ENCODE peak calls at places on chromosomes 4 and X, in ten cellular contexts. One of them, this sample, is unnamed.

GRCh38 chr4:1401409-1402020 is 4.7 kb downstream of the NKX1-1 start:
- DNase-seq in pancreas: no peak
- DNase-seq in MM.1S: no peak
- DNase-seq in AG10803: no peak
- DNase-seq in mucosa of descending colon: no peak
- DNase-seq in foreskin fibroblast: no peak
- DNase-seq in thyroid gland: no peak
- DNase-seq in CD4-positive, alpha-beta memory T cell: no peak
- DNase-seq in aorta: peak; percentile 67
- DNase-seq in lower leg skin: peak; percentile 76
- DNase-seq in this sample: no peak

GRCh38 chr4:133592106-133592505 is 443.0 kb downstream of the PCDH10 start:
- DNase-seq in pancreas: no peak
- DNase-seq in MM.1S: no peak
- DNase-seq in AG10803: no peak
- DNase-seq in mucosa of descending colon: no peak
- DNase-seq in foreskin fibroblast: no peak
- DNase-seq in thyroid gland: no peak
- DNase-seq in CD4-positive, alpha-beta memory T cell: no peak
- DNase-seq in aorta: no peak
- DNase-seq in lower leg skin: no peak
- DNase-seq in this sample: no peak

GRCh38 chr4:10926025-10926424 is 241.5 kb upstream of the CLNK start:
- DNase-seq in pancreas: no peak
- DNase-seq in MM.1S: no peak
- DNase-seq in AG10803: peak; percentile 38
- DNase-seq in mucosa of descending colon: no peak
- DNase-seq in foreskin fibroblast: peak; percentile 33
- DNase-seq in thyroid gland: no peak
- DNase-seq in CD4-positive, alpha-beta memory T cell: no peak
- DNase-seq in aorta: no peak
- DNase-seq in lower leg skin: no peak
- DNase-seq in this sample: no peak

GRCh38 chr4:126664839-126665238 is 967.9 kb upstream of the INTU start:
- DNase-seq in pancreas: no peak
- DNase-seq in MM.1S: peak; percentile 11
- DNase-seq in AG10803: no peak
- DNase-seq in mucosa of descending colon: no peak
- DNase-seq in foreskin fibroblast: no peak
- DNase-seq in thyroid gland: no peak
- DNase-seq in CD4-positive, alpha-beta memory T cell: no peak
- DNase-seq in aorta: no peak
- DNase-seq in lower leg skin: no peak
- DNase-seq in this sample: no peak

GRCh38 chr4:186137193-186137792 is 32.8 kb downstream of the FAM149A start:
- DNase-seq in pancreas: no peak
- DNase-seq in MM.1S: peak; percentile 48
- DNase-seq in AG10803: peak; percentile 23
- DNase-seq in mucosa of descending colon: peak; percentile 27
- DNase-seq in foreskin fibroblast: peak; percentile 4
- DNase-seq in thyroid gland: no peak
- DNase-seq in CD4-positive, alpha-beta memory T cell: no peak
- DNase-seq in aorta: no peak
- DNase-seq in lower leg skin: no peak
- DNase-seq in this sample: no peak

GRCh38 chr4:81375745-81376144 is 96.0 kb downstream of the RASGEF1B start:
- DNase-seq in pancreas: no peak
- DNase-seq in MM.1S: no peak
- DNase-seq in AG10803: no peak
- DNase-seq in mucosa of descending colon: no peak
- DNase-seq in foreskin fibroblast: no peak
- DNase-seq in thyroid gland: no peak
- DNase-seq in CD4-positive, alpha-beta memory T cell: no peak
- DNase-seq in aorta: no peak
- DNase-seq in lower leg skin: no peak
- DNase-seq in this sample: no peak

GRCh38 chr4:41185614-41186609 is 28.4 kb downstream of the APBB2 start:
- DNase-seq in pancreas: no peak
- DNase-seq in MM.1S: no peak
- DNase-seq in AG10803: peak; percentile 47
- DNase-seq in mucosa of descending colon: no peak
- DNase-seq in foreskin fibroblast: no peak
- DNase-seq in thyroid gland: no peak
- DNase-seq in CD4-positive, alpha-beta memory T cell: no peak
- DNase-seq in aorta: no peak
- DNase-seq in lower leg skin: no peak
- DNase-seq in this sample: no peak

GRCh38 chr4:6476893-6477292 is 4.5 kb upstream of the PPP2R2C start:
- DNase-seq in pancreas: no peak
- DNase-seq in MM.1S: no peak
- DNase-seq in AG10803: no peak
- DNase-seq in mucosa of descending colon: no peak
- DNase-seq in foreskin fibroblast: no peak
- DNase-seq in thyroid gland: no peak
- DNase-seq in CD4-positive, alpha-beta memory T cell: no peak
- DNase-seq in aorta: no peak
- DNase-seq in lower leg skin: peak; percentile 46
- DNase-seq in this sample: no peak

GRCh38 chrX:10569946-10570345 is 50.4 kb downstream of the MID1 start:
- DNase-seq in pancreas: no peak
- DNase-seq in MM.1S: no peak
- DNase-seq in AG10803: no peak
- DNase-seq in mucosa of descending colon: no peak
- DNase-seq in foreskin fibroblast: no peak
- DNase-seq in thyroid gland: no peak
- DNase-seq in CD4-positive, alpha-beta memory T cell: no peak
- DNase-seq in aorta: no peak
- DNase-seq in lower leg skin: no peak
- DNase-seq in this sample: no peak

GRCh38 chrX:13752646-13753045 is 18.1 kb downstream of the OFD1 start:
- DNase-seq in pancreas: no peak
- DNase-seq in MM.1S: peak; percentile 15
- DNase-seq in AG10803: no peak
- DNase-seq in mucosa of descending colon: no peak
- DNase-seq in foreskin fibroblast: no peak
- DNase-seq in thyroid gland: no peak
- DNase-seq in CD4-positive, alpha-beta memory T cell: no peak
- DNase-seq in aorta: no peak
- DNase-seq in lower leg skin: no peak
- DNase-seq in this sample: no peak

GRCh38 chrX:15751160-15751819 is 13.2 kb downstream of the CA5B start:
- DNase-seq in pancreas: no peak
- DNase-seq in MM.1S: no peak
- DNase-seq in AG10803: peak; percentile 60
- DNase-seq in mucosa of descending colon: no peak
- DNase-seq in foreskin fibroblast: peak; percentile 17
- DNase-seq in thyroid gland: no peak
- DNase-seq in CD4-positive, alpha-beta memory T cell: peak; percentile 86
- DNase-seq in aorta: no peak
- DNase-seq in lower leg skin: no peak
- DNase-seq in this sample: no peak

GRCh38 chr4:16225681-16225995 is 633 bp downstream of the TAPT1 start:
- DNase-seq in pancreas: no peak
- DNase-seq in MM.1S: no peak
- DNase-seq in AG10803: no peak
- DNase-seq in mucosa of descending colon: no peak
- DNase-seq in foreskin fibroblast: no peak
- DNase-seq in thyroid gland: no peak
- DNase-seq in CD4-positive, alpha-beta memory T cell: no peak
- DNase-seq in aorta: no peak
- DNase-seq in lower leg skin: no peak
- DNase-seq in this sample: no peak

GRCh38 chrX:150515801-150516200 is 52.6 kb upstream of the MTM1 start:
- DNase-seq in pancreas: no peak
- DNase-seq in MM.1S: no peak
- DNase-seq in AG10803: no peak
- DNase-seq in mucosa of descending colon: no peak
- DNase-seq in foreskin fibroblast: no peak
- DNase-seq in thyroid gland: peak; percentile 59
- DNase-seq in CD4-positive, alpha-beta memory T cell: no peak
- DNase-seq in aorta: no peak
- DNase-seq in lower leg skin: no peak
- DNase-seq in this sample: no peak

GRCh38 chr4:999863-1000425 is 6.7 kb upstream of the SLC26A1 start:
- DNase-seq in pancreas: no peak
- DNase-seq in MM.1S: no peak
- DNase-seq in AG10803: no peak
- DNase-seq in mucosa of descending colon: no peak
- DNase-seq in foreskin fibroblast: no peak
- DNase-seq in thyroid gland: no peak
- DNase-seq in CD4-positive, alpha-beta memory T cell: no peak
- DNase-seq in aorta: no peak
- DNase-seq in lower leg skin: no peak
- DNase-seq in this sample: no peak

GRCh38 chr4:90580271-90580825 is 453.2 kb downstream of the CCSER1 start:
- DNase-seq in pancreas: no peak
- DNase-seq in MM.1S: no peak
- DNase-seq in AG10803: no peak
- DNase-seq in mucosa of descending colon: no peak
- DNase-seq in foreskin fibroblast: no peak
- DNase-seq in thyroid gland: no peak
- DNase-seq in CD4-positive, alpha-beta memory T cell: no peak
- DNase-seq in aorta: no peak
- DNase-seq in lower leg skin: no peak
- DNase-seq in this sample: no peak

GRCh38 chr4:40594261-40595178 is 35.1 kb downstream of the RBM47 start:
- DNase-seq in pancreas: no peak
- DNase-seq in MM.1S: no peak
- DNase-seq in AG10803: peak; percentile 85
- DNase-seq in mucosa of descending colon: no peak
- DNase-seq in foreskin fibroblast: no peak
- DNase-seq in thyroid gland: no peak
- DNase-seq in CD4-positive, alpha-beta memory T cell: no peak
- DNase-seq in aorta: no peak
- DNase-seq in lower leg skin: no peak
- DNase-seq in this sample: no peak

GRCh38 chr4:96097040-96097607 is 257.2 kb downstream of the PDHA2 start:
- DNase-seq in pancreas: no peak
- DNase-seq in MM.1S: no peak
- DNase-seq in AG10803: no peak
- DNase-seq in mucosa of descending colon: no peak
- DNase-seq in foreskin fibroblast: no peak
- DNase-seq in thyroid gland: no peak
- DNase-seq in CD4-positive, alpha-beta memory T cell: no peak
- DNase-seq in aorta: no peak
- DNase-seq in lower leg skin: no peak
- DNase-seq in this sample: no peak
- H3K4me3 ChIP-seq in pancreas: no peak overlapping the region
- H3K4me3 ChIP-seq in MM.1S: no peak overlapping the region
- H3K4me3 ChIP-seq in AG10803: no peak overlapping the region
- H3K4me3 ChIP-seq in mucosa of descending colon: no peak overlapping the region
- H3K4me3 ChIP-seq in foreskin fibroblast: no peak overlapping the region
- H3K4me3 ChIP-seq in thyroid gland: no peak overlapping the region
- H3K4me3 ChIP-seq in CD4-positive, alpha-beta memory T cell: no peak overlapping the region
- H3K4me3 ChIP-seq in aorta: no peak overlapping the region
- H3K4me3 ChIP-seq in lower leg skin: no peak overlapping the region
- H3K4me3 ChIP-seq in this sample: no peak overlapping the region

DNA sequence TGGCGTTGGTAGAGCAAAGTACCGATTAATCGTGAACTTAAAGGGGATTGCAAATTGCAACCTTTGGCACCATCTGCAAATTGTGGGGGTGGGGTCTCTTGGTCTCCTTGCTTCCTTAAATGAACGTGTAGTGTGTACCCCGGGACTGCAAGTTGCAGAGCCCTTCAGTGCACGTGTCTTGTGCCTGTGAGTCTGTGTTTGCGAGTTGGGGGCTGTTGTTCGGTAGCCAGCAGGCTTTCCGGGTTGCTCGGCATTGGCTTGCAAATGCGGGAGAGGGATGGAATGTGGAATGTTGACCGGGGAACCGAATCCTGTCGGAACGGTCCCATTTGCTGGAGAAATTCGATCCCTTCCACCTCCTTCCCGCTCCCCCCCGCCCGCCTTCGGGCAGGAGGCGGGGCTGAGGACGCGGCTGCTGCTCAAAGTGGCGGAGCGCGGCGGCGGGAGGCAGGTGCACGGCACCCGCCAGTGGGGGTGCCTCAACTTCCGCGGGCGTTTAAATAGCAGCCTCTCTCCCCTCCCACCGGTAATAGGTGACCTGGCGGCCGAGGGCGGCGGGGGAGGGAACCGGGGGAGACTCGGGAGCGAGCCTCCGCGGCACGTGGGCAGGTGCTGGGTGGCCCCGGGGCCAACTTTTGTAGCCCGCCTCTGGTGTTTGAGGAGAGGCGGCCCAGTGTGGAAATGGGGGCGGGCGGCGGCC is 1.5 kb downstream of the JADE1 start:
- DNase-seq in pancreas: peak; percentile 92
- DNase-seq in MM.1S: peak; percentile 94
- DNase-seq in AG10803: peak; percentile 86
- DNase-seq in mucosa of descending colon: peak; percentile 79
- DNase-seq in foreskin fibroblast: peak; percentile 80
- DNase-seq in thyroid gland: peak; percentile 93
- DNase-seq in CD4-positive, alpha-beta memory T cell: peak; percentile 85
- DNase-seq in aorta: peak; percentile 90
- DNase-seq in lower leg skin: peak; percentile 94
- DNase-seq in this sample: peak; percentile 94
- H3K4me3 ChIP-seq in pancreas: peak overlapping the region; percentile 56
- H3K4me3 ChIP-seq in MM.1S: peak overlapping the region; percentile 97
- H3K4me3 ChIP-seq in AG10803: peak overlapping the region; percentile 69
- H3K4me3 ChIP-seq in mucosa of descending colon: peak overlapping the region; percentile 57
- H3K4me3 ChIP-seq in foreskin fibroblast: peak overlapping the region; percentile 98
- H3K4me3 ChIP-seq in thyroid gland: peak overlapping the region; percentile 49
- H3K4me3 ChIP-seq in CD4-positive, alpha-beta memory T cell: peak overlapping the region; percentile 89
- H3K4me3 ChIP-seq in aorta: peak overlapping the region; percentile 72
- H3K4me3 ChIP-seq in lower leg skin: peak overlapping the region; percentile 87
- H3K4me3 ChIP-seq in this sample: peak overlapping the region; percentile 71

GRCh38 chr4:173527103-173527876 is 2.7 kb downstream of the HAND2 start:
- DNase-seq in pancreas: no peak
- DNase-seq in MM.1S: no peak
- DNase-seq in AG10803: peak; percentile 41
- DNase-seq in mucosa of descending colon: no peak
- DNase-seq in foreskin fibroblast: no peak
- DNase-seq in thyroid gland: no peak
- DNase-seq in CD4-positive, alpha-beta memory T cell: no peak
- DNase-seq in aorta: no peak
- DNase-seq in lower leg skin: no peak
- DNase-seq in this sample: no peak
- H3K4me3 ChIP-seq in pancreas: no peak overlapping the region
- H3K4me3 ChIP-seq in MM.1S: no peak overlapping the region
- H3K4me3 ChIP-seq in AG10803: peak overlapping the region; percentile 71
- H3K4me3 ChIP-seq in mucosa of descending colon: no peak overlapping the region
- H3K4me3 ChIP-seq in foreskin fibroblast: peak overlapping the region; percentile 58
- H3K4me3 ChIP-seq in thyroid gland: no peak overlapping the region
- H3K4me3 ChIP-seq in CD4-positive, alpha-beta memory T cell: no peak overlapping the region
- H3K4me3 ChIP-seq in aorta: peak overlapping the region; percentile 97
- H3K4me3 ChIP-seq in lower leg skin: no peak overlapping the region
- H3K4me3 ChIP-seq in this sample: no peak overlapping the region

DNA sequence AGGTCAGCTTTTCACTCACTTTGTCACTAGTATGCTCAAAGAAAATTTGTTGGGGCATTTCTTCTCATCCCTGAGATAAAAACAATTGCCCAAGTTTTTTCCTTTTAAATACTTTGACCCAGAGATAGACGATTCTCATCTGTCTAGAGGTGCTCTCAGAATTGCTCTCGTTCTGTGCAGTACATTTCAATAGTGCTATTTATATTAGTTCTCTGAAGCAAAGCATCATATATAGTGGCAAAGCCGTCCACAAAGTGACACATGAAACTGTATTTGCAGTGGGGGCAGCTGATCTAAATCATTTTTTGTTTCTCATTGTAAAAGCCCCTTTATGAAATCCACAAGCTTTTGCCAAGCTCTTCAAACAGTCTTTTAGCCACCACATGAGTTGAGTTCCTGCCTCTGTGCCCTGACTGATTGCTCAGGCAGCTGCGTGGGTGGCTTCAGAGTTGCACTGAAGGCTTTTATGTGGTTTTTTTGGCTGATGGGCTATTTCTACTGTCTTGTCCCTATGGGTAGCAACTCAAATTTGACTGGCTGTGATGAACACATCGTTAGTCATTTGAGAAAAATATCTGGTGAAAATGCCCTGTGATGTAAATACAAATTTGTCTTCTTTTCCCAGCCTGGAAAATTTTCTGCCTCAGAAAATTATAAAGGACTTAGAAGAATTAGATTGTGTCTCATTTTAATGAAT is 119.1 kb upstream of the OTUD4 start:
- DNase-seq in pancreas: no peak
- DNase-seq in MM.1S: peak; percentile 83
- DNase-seq in AG10803: peak; percentile 85
- DNase-seq in mucosa of descending colon: no peak
- DNase-seq in foreskin fibroblast: peak; percentile 91
- DNase-seq in thyroid gland: no peak
- DNase-seq in CD4-positive, alpha-beta memory T cell: peak; percentile 9
- DNase-seq in aorta: no peak
- DNase-seq in lower leg skin: no peak
- DNase-seq in this sample: no peak
- H3K4me3 ChIP-seq in pancreas: no peak overlapping the region
- H3K4me3 ChIP-seq in MM.1S: no peak overlapping the region
- H3K4me3 ChIP-seq in AG10803: no peak overlapping the region
- H3K4me3 ChIP-seq in mucosa of descending colon: no peak overlapping the region
- H3K4me3 ChIP-seq in foreskin fibroblast: no peak overlapping the region
- H3K4me3 ChIP-seq in thyroid gland: no peak overlapping the region
- H3K4me3 ChIP-seq in CD4-positive, alpha-beta memory T cell: no peak overlapping the region
- H3K4me3 ChIP-seq in aorta: no peak overlapping the region
- H3K4me3 ChIP-seq in lower leg skin: no peak overlapping the region
- H3K4me3 ChIP-seq in this sample: no peak overlapping the region